ENCODE peak calls at places on chromosomes 13 and 19, in four cellular contexts. M is tibial artery; V is WERI-Rb-1; K is CD4-positive, CD25-positive, alpha-beta regulatory T cell. N is an unnamed sample.

GRCh38 chr13:91326156-91326555 is 21.3 kb upstream of the MIR17HG start:
- DNase-seq in M (no peak), V (no peak), K (no peak), N (no peak)

GRCh38 chr13:25864116-25864515 is 187.7 kb downstream of the SHISA2 start:
- DNase-seq in M (no peak), V (no peak), K (no peak), N (no peak)

GRCh38 chr13:113664751-113665581 is 2.1 kb upstream of the GRK1 start:
- DNase-seq in M (peak), V (peak), K (no peak), N (no peak)

GRCh38 chr19:6066661-6067646 is 43.3 kb downstream of the RFX2 start:
- DNase-seq in M (peak), V (no peak), K (no peak), N (no peak)

GRCh38 chr13:44306401-44307192 is 67.0 kb upstream of the SERP2 start:
- DNase-seq in M (peak), V (peak), K (no peak), N (no peak)

GRCh38 chr19:9785367-9786331 is 17.1 kb upstream of the ZNF846 start:
- DNase-seq in M (peak), V (peak), K (peak), N (peak)

GRCh38 chr13:95713651-95714050 is 36.7 kb downstream of the DNAJC3 start:
- DNase-seq in M (no peak), V (no peak), K (no peak), N (no peak)

GRCh38 chr19:51479531-51480331 is 1.4 kb downstream of the CEACAM18 start:
- DNase-seq in M (no peak), V (no peak), K (no peak), N (no peak)

GRCh38 chr13:66809496-66809895 is 420.6 kb downstream of the PCDH9 start:
- DNase-seq in M (no peak), V (no peak), K (no peak), N (no peak)

GRCh38 chr13:104650426-104650825 is 1584.2 kb upstream of the SLC10A2 start:
- DNase-seq in M (no peak), V (no peak), K (no peak), N (no peak)

GRCh38 chr19:45076029-45076850 is at the start of gene ZNF296:
- DNase-seq in M (peak), V (no peak), K (peak), N (no peak)

GRCh38 chr13:27171830-27172494 is 351 bp upstream of the USP12 start:
- DNase-seq in M (peak), V (peak), K (peak), N (no peak)

GRCh38 chr19:19115954-19116353 is 22.3 kb downstream of the TMEM161A start:
- DNase-seq in M (no peak), V (peak), K (no peak), N (no peak)

GRCh38 chr19:34962281-34962944 is 1.6 kb downstream of the ZNF792 start:
- DNase-seq in M (no peak), V (no peak), K (no peak), N (no peak)

GRCh38 chr13:104385409-104385808 is 1319.2 kb upstream of the SLC10A2 start:
- DNase-seq in M (no peak), V (no peak), K (no peak), N (no peak)

GRCh38 chr19:1880611-1881392 is 4.5 kb downstream of the ABHD17A start:
- DNase-seq in M (no peak), V (no peak), K (no peak), N (no peak)
- H3K27ac ChIP-seq in M (no peak), V (no peak), K (peak), N (no peak)

DNA sequence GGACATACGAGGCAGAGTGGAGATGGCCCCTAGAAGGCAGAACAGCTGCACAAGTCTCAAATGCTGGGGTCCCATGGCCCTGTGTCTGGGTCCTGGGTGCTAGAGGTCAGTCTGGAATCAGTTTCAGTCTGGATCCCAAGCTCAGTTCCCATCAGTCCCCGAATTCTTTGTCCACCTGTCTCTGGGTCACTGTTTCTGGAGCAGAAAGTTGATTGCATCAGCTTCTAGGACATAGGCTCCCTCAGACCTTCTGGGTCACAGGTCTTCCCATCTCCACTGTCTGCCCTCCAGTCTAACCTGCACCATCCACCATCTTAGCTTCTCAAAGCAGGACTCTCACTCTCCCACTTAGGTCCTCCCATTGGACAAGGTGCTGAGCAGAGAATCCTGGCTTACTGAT is 5.3 kb downstream of the LYPD4 start:
- DNase-seq in M (no peak), V (no peak), K (no peak), N (no peak)
- H3K27ac ChIP-seq in M (no peak), V (no peak), K (no peak), N (no peak)

GRCh38 chr13:33263484-33263883 is 22.1 kb downstream of the STARD13 start:
- DNase-seq in M (no peak), V (no peak), K (no peak), N (no peak)

GRCh38 chr13:33262997-33263396 is 22.6 kb downstream of the STARD13 start:
- DNase-seq in M (no peak), V (no peak), K (no peak), N (no peak)

GRCh38 chr13:33261426-33262068 is 24.0 kb downstream of the STARD13 start:
- DNase-seq in M (no peak), V (no peak), K (no peak), N (no peak)

GRCh38 chr13:33262069-33262487 is 23.5 kb downstream of the STARD13 start:
- DNase-seq in M (no peak), V (no peak), K (no peak), N (no peak)

GRCh38 chr13:33262554-33262953 is 23.0 kb downstream of the STARD13 start:
- DNase-seq in M (no peak), V (no peak), K (no peak), N (no peak)
- H3K27ac ChIP-seq in M (peak), V (no peak), K (no peak), N (no peak)

DNA sequence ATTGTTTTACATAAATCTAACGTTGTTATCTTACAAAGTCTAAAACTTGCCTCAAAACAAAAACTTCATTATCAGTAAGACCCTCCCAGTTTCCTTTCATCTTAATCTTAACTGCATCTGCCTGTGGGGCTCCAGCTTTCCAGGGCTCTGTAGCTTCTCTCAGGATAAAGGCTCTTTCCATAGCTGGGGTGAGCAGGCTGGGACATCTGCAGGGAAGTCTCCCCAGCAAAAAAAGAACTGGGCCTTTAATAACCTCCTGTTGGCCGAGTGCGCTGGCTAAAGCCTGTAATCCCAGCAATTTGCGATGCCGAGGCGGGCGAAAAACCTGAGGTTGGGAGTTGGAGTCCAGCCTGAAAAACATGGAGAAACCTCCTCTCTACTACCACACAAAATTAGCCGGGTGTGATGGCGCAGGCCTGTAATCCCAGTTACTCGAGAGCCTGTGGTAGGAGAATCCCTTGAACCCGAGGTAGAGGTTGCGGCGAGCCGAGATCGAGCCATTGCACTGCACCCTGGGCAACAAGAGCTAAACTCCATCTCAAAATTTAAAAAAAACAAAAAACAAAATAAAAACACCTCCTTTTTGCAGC is 142.9 kb downstream of the ZNF737 start:
- DNase-seq in M (no peak), V (peak), K (no peak), N (no peak)
- H3K27ac ChIP-seq in M (no peak), V (peak), K (peak), N (no peak)

GRCh38 chr19:3683866-3684816 is 16.1 kb downstream of the PIP5K1C start:
- DNase-seq in M (no peak), V (no peak), K (no peak), N (peak)
- H3K27ac ChIP-seq in M (peak), V (no peak), K (no peak), N (no peak)

GRCh38 chr19:49097453-49098288 is 12.4 kb downstream of the SNRNP70 start:
- DNase-seq in M (peak), V (peak), K (peak), N (no peak)
- H3K27ac ChIP-seq in M (no peak), V (peak), K (no peak), N (peak)

DNA sequence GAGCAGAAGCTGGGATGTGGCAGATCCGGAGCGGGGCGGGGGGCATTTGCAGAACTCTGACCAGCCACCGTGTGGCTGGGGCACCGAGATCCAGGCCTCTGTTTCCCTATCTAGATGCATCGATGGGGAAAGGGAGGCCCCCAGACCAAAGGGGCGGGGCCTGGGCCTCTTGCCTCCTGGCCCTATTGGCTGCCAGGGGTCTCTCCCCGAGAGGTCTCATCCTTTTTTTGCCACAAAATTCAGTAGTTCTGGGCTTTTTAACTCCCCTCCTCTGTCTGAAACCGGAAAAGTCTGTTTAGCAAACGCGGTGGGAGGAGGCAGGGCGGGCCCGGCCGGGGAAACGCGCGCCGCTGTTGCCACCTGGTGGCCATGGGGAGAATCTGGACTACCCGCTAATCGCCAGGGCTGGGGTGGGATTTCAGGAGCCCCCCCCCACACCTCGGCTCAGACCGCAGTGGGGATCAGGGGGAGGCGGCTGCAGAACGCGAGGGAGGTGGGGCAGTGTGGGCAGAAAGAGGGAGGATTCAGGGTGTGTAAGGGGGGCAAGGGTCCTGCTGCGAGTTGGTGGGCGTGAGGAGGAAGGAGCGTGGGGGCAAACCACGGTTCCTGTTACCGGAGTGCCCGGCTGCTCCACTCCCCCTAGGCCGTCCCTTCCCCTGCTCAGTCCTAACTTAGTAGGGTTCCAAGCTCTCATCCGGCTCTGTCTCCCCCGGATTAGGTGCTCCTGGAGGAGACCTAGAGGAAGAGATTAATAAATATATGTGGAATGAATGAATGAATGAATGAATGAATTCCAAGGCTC is 28.3 kb downstream of the IL12RB1 start:
- DNase-seq in M (peak), V (peak), K (peak), N (peak)
- H3K27ac ChIP-seq in M (peak), V (peak), K (peak), N (peak)

GRCh38 chr13:20465218-20465879 is 60.3 kb downstream of the CRYL1 start:
- DNase-seq in M (no peak), V (no peak), K (no peak), N (no peak)
- H3K27ac ChIP-seq in M (no peak), V (no peak), K (no peak), N (no peak)

GRCh38 chr13:49165798-49166752 is 54.1 kb upstream of the MLNR start:
- DNase-seq in M (no peak), V (no peak), K (no peak), N (no peak)

DNA sequence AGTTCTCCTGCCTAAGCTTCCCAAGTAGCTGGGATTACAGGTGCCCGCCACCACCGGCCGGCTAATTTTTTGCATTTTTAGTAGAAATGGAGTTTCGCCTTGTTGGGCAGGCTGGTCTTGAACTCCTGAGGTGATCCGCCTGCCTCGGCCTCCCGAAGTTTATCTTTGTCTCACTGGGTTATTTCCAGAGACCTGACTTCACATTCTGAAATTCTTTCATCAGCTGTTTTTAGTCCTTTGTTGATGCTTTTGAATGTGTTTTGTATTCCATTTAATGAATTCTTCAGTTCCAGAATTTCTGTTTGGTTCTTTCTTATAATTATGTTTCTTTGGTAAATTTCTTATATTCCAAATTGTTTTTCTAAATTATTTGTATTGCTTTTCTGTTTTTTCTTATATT is 55.4 kb upstream of the MLNR start:
- DNase-seq in M (no peak), V (no peak), K (no peak), N (no peak)
- H3K27ac ChIP-seq in M (no peak), V (no peak), K (no peak), N (no peak)

GRCh38 chr13:30373727-30374126 is 48.6 kb upstream of the UBE2L5 start:
- DNase-seq in M (no peak), V (no peak), K (peak), N (no peak)

GRCh38 chr13:30370916-30371521 is 51.3 kb upstream of the UBE2L5 start:
- DNase-seq in M (no peak), V (no peak), K (no peak), N (no peak)

GRCh38 chr13:30370146-30370545 is 52.1 kb upstream of the UBE2L5 start:
- DNase-seq in M (no peak), V (no peak), K (no peak), N (no peak)

GRCh38 chr13:30375436-30375835 is 46.9 kb upstream of the UBE2L5 start:
- DNase-seq in M (no peak), V (no peak), K (no peak), N (no peak)

DNA sequence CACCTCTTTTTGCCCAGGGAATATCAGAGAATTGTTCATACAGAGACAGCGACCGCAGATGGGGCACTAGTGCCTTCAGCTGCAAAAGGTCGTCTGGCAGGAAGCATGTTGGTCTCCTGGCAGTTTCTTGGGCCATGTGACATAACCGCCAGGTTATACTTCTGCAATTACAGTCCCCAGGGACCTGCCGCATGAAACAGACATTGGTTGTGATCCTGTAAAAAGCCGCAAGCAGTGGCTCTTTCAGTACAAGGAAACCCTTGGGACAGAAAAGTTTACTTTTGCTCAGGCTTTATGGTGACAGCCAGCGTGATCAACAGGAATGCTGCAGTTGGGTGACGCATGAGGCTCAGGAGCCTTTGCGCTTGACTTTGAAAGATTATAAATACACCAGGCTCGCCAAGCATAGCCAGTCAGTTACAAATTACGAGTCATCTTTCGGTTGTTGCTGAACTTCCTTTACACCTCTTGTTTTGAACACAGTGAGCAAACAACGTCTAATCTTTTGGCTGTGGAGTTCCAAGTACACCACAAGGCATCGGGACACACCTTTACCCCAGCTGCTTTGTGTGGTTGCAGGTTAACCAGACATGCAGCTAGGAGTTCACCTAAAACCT is 50.5 kb upstream of the UBE2L5 start:
- DNase-seq in M (no peak), V (no peak), K (peak), N (no peak)
- H3K27ac ChIP-seq in M (no peak), V (no peak), K (peak), N (no peak)

N was measured in SK-N-MC.